ENCODE peak calls at places on chromosomes 11 and 22, in five cellular contexts. One of them, this sample, is unnamed.

GRCh38 chr22:40818192-40818746 is 877 bp downstream of the SLC25A17 start:
- DNase-seq in suprapubic skin: no peak
- DNase-seq in ovary: no peak
- DNase-seq in transverse colon: no peak
- DNase-seq in GM12878: no peak
- DNase-seq in this sample: no peak

GRCh38 chr11:46047520-46047919 is 73.7 kb downstream of the PHF21A start:
- DNase-seq in transverse colon: no peak
- DNase-seq in ovary: no peak
- DNase-seq in GM12878: no peak
- DNase-seq in suprapubic skin: no peak
- DNase-seq in this sample: no peak

GRCh38 chr11:2943711-2944118 is 14.5 kb upstream of the PHLDA2 start:
- DNase-seq in suprapubic skin: peak; percentile 79
- DNase-seq in transverse colon: peak; percentile 72
- DNase-seq in ovary: no peak
- DNase-seq in GM12878: no peak
- DNase-seq in this sample: no peak

GRCh38 chr11:129380413-129380812 is 4.8 kb downstream of the BARX2 start:
- DNase-seq in suprapubic skin: no peak
- DNase-seq in ovary: no peak
- DNase-seq in transverse colon: no peak
- DNase-seq in GM12878: no peak
- DNase-seq in this sample: no peak

GRCh38 chr11:88169481-88169880 is 5.8 kb downstream of the RAB38 start:
- DNase-seq in ovary: no peak
- DNase-seq in suprapubic skin: no peak
- DNase-seq in transverse colon: no peak
- DNase-seq in GM12878: no peak
- DNase-seq in this sample: no peak

GRCh38 chr11:18768472-18768901 is 23.1 kb downstream of the PTPN5 start:
- DNase-seq in suprapubic skin: no peak
- DNase-seq in GM12878: peak; percentile 77
- DNase-seq in transverse colon: no peak
- DNase-seq in ovary: no peak
- DNase-seq in this sample: no peak

GRCh38 chr22:22408269-22408668 is 100.3 kb downstream of the ZNF280B start:
- DNase-seq in transverse colon: no peak
- DNase-seq in GM12878: no peak
- DNase-seq in ovary: no peak
- DNase-seq in suprapubic skin: no peak
- DNase-seq in this sample: no peak

GRCh38 chr22:49515486-49515885 is 312.2 kb downstream of the BRD1 start:
- DNase-seq in GM12878: no peak
- DNase-seq in ovary: no peak
- DNase-seq in transverse colon: no peak
- DNase-seq in suprapubic skin: no peak
- DNase-seq in this sample: no peak

GRCh38 chr11:17395978-17396377 is 7.5 kb upstream of the KCNJ11 start:
- DNase-seq in transverse colon: no peak
- DNase-seq in GM12878: no peak
- DNase-seq in suprapubic skin: no peak
- DNase-seq in ovary: no peak
- DNase-seq in this sample: no peak

GRCh38 chr11:124758355-124759267 is 3.5 kb downstream of the ESAM start:
- DNase-seq in ovary: peak; percentile 70
- DNase-seq in suprapubic skin: peak; percentile 85
- DNase-seq in GM12878: no peak
- DNase-seq in transverse colon: peak; percentile 91
- DNase-seq in this sample: peak; percentile 82

GRCh38 chr11:88398372-88399140 is 61.0 kb upstream of the CTSC start:
- DNase-seq in transverse colon: no peak
- DNase-seq in ovary: no peak
- DNase-seq in suprapubic skin: no peak
- DNase-seq in GM12878: no peak
- DNase-seq in this sample: no peak

GRCh38 chr22:42596376-42596775 is 18.3 kb downstream of the POLDIP3 start:
- DNase-seq in transverse colon: no peak
- DNase-seq in ovary: peak; percentile 53
- DNase-seq in GM12878: no peak
- DNase-seq in suprapubic skin: no peak
- DNase-seq in this sample: no peak

GRCh38 chr11:5369793-5370192 is 13.8 kb upstream of the OR51M1 start:
- DNase-seq in suprapubic skin: no peak
- DNase-seq in transverse colon: no peak
- DNase-seq in ovary: no peak
- DNase-seq in GM12878: no peak
- DNase-seq in this sample: no peak

GRCh38 chr11:4826425-4826824 is 5.3 kb downstream of the OR51F2 start:
- DNase-seq in GM12878: no peak
- DNase-seq in transverse colon: no peak
- DNase-seq in ovary: no peak
- DNase-seq in suprapubic skin: no peak
- DNase-seq in this sample: no peak

GRCh38 chr11:17719940-17720795 is 797 bp downstream of the MYOD1 start:
- DNase-seq in ovary: no peak
- DNase-seq in GM12878: no peak
- DNase-seq in transverse colon: no peak
- DNase-seq in suprapubic skin: no peak
- DNase-seq in this sample: no peak

GRCh38 chr11:110778351-110778750 is 66.1 kb upstream of the ARHGAP20 start:
- DNase-seq in ovary: no peak
- DNase-seq in transverse colon: no peak
- DNase-seq in GM12878: no peak
- DNase-seq in suprapubic skin: no peak
- DNase-seq in this sample: no peak

GRCh38 chr11:19922689-19923035 is 210.0 kb downstream of the NAV2 start:
- DNase-seq in suprapubic skin: no peak
- DNase-seq in transverse colon: no peak
- DNase-seq in GM12878: no peak
- DNase-seq in ovary: no peak
- DNase-seq in this sample: no peak

GRCh38 chr11:123206671-123207421 is 11.8 kb upstream of the CLMP start:
- DNase-seq in ovary: no peak
- DNase-seq in GM12878: no peak
- DNase-seq in transverse colon: no peak
- DNase-seq in suprapubic skin: no peak
- DNase-seq in this sample: peak; percentile 85

GRCh38 chr11:110883266-110883665 is 171.0 kb upstream of the ARHGAP20 start:
- DNase-seq in suprapubic skin: no peak
- DNase-seq in GM12878: no peak
- DNase-seq in ovary: no peak
- DNase-seq in transverse colon: no peak
- DNase-seq in this sample: no peak

GRCh38 chr11:69335461-69336386 is 41.8 kb downstream of the MYEOV start:
- DNase-seq in transverse colon: no peak
- DNase-seq in GM12878: no peak
- DNase-seq in ovary: no peak
- DNase-seq in suprapubic skin: peak; percentile 48
- DNase-seq in this sample: no peak

GRCh38 chr11:28976801-28977145 is 868.6 kb downstream of the METTL15 start:
- DNase-seq in transverse colon: no peak
- DNase-seq in GM12878: no peak
- DNase-seq in suprapubic skin: no peak
- DNase-seq in ovary: no peak
- DNase-seq in this sample: no peak

GRCh38 chr11:3959015-3959917 is 103.8 kb downstream of the STIM1 start:
- DNase-seq in transverse colon: no peak
- DNase-seq in suprapubic skin: no peak
- DNase-seq in ovary: no peak
- DNase-seq in GM12878: no peak
- DNase-seq in this sample: no peak

GRCh38 chr11:77201991-77202841 is 74.2 kb downstream of the MYO7A start:
- DNase-seq in transverse colon: peak; percentile 3
- DNase-seq in GM12878: no peak
- DNase-seq in suprapubic skin: peak; percentile 67
- DNase-seq in ovary: peak; percentile 19
- DNase-seq in this sample: peak; percentile 45

GRCh38 chr11:116414357-116414756 is 358.4 kb downstream of the BUD13 start:
- DNase-seq in suprapubic skin: no peak
- DNase-seq in transverse colon: no peak
- DNase-seq in GM12878: no peak
- DNase-seq in ovary: no peak
- DNase-seq in this sample: peak; percentile 85

GRCh38 chr11:91220476-91221202 is 997.8 kb upstream of the CHORDC1 start:
- DNase-seq in GM12878: no peak
- DNase-seq in transverse colon: no peak
- DNase-seq in suprapubic skin: no peak
- DNase-seq in ovary: no peak
- DNase-seq in this sample: no peak

GRCh38 chr11:123707206-123707605 is 34.3 kb downstream of the ZNF202 start:
- DNase-seq in suprapubic skin: no peak
- DNase-seq in ovary: no peak
- DNase-seq in transverse colon: no peak
- DNase-seq in GM12878: no peak
- DNase-seq in this sample: no peak

GRCh38 chr11:83815736-83816135 is 529.6 kb upstream of the CCDC90B start:
- DNase-seq in ovary: no peak
- DNase-seq in transverse colon: no peak
- DNase-seq in GM12878: no peak
- DNase-seq in suprapubic skin: no peak
- DNase-seq in this sample: no peak

GRCh38 chr22:41288245-41288946 is 2.4 kb upstream of the RANGAP1 start:
- DNase-seq in ovary: no peak
- DNase-seq in GM12878: no peak
- DNase-seq in suprapubic skin: no peak
- DNase-seq in transverse colon: peak; percentile 35
- DNase-seq in this sample: peak; percentile 69

GRCh38 chr11:21811572-21811971 is 381.3 kb upstream of the ANO5 start:
- DNase-seq in GM12878: no peak
- DNase-seq in ovary: no peak
- DNase-seq in transverse colon: no peak
- DNase-seq in suprapubic skin: no peak
- DNase-seq in this sample: no peak

GRCh38 chr11:80855975-80856524 is 1415.2 kb upstream of the TENM4 start:
- DNase-seq in GM12878: no peak
- DNase-seq in transverse colon: no peak
- DNase-seq in ovary: no peak
- DNase-seq in suprapubic skin: no peak
- DNase-seq in this sample: no peak

DNA sequence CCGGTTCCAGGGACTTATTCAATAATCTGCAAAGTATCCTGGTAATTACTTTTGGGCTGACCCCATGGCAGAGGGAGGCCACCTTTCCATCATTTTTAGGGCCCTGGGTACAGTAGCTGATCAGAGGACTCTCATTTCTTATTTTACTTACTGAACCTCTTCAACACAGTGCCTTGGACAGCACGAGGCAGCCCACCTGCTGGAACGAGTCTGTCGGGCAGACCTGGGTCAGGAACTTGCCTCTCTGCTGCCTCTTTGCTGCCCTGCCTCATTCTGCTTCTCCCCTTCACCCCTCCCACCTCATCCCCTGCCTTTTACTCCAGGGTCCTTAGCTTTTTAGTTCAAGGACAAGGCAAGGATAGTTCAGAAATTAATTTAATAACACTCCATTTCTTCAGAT is 204.5 kb downstream of the CSNK2A3 start:
- DNase-seq in suprapubic skin: no peak
- DNase-seq in ovary: no peak
- DNase-seq in transverse colon: no peak
- DNase-seq in GM12878: no peak
- DNase-seq in this sample: no peak
- TF ChIP-seq EP300 in suprapubic skin: no peak
- TF ChIP-seq EP300 in ovary: no peak
- TF ChIP-seq EP300 in transverse colon: no peak
- TF ChIP-seq EP300 in GM12878: no peak
- TF ChIP-seq EP300 in this sample: no peak

GRCh38 chr22:47474895-47475294 is 712.4 kb downstream of the TBC1D22A start:
- DNase-seq in ovary: no peak
- DNase-seq in transverse colon: no peak
- DNase-seq in GM12878: no peak
- DNase-seq in suprapubic skin: no peak
- DNase-seq in this sample: no peak
- H3K4me3 ChIP-seq in ovary: no peak overlapping the region
- H3K4me3 ChIP-seq in transverse colon: no peak overlapping the region
- H3K4me3 ChIP-seq in GM12878: no peak overlapping the region
- H3K4me3 ChIP-seq in suprapubic skin: no peak overlapping the region
- H3K4me3 ChIP-seq in this sample: no peak overlapping the region

DNA sequence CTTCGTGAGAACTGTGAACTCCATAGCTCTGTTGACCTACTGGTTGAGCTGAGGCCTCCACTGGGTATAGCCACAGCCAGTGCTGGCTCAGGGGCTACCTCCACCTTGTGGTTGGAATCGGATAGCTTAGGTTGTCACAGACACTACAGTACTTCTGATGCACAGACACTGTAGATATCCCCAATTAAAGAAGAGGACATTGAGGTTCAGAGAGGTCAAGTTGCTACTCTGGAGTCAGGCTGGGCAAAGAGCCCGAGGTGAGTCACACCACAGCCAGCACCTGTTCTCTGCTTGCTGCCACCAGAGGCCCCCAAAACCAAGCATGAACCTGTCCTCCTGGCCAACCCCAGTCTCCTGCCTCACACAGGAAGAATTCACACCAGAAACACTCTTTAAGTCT is 5.4 kb downstream of the UFD1 start:
- DNase-seq in GM12878: no peak
- DNase-seq in ovary: no peak
- DNase-seq in transverse colon: no peak
- DNase-seq in suprapubic skin: no peak
- DNase-seq in this sample: no peak
- TF ChIP-seq EP300 in GM12878: no peak
- TF ChIP-seq EP300 in ovary: no peak
- TF ChIP-seq EP300 in transverse colon: no peak
- TF ChIP-seq EP300 in suprapubic skin: no peak
- TF ChIP-seq EP300 in this sample: no peak

DNA sequence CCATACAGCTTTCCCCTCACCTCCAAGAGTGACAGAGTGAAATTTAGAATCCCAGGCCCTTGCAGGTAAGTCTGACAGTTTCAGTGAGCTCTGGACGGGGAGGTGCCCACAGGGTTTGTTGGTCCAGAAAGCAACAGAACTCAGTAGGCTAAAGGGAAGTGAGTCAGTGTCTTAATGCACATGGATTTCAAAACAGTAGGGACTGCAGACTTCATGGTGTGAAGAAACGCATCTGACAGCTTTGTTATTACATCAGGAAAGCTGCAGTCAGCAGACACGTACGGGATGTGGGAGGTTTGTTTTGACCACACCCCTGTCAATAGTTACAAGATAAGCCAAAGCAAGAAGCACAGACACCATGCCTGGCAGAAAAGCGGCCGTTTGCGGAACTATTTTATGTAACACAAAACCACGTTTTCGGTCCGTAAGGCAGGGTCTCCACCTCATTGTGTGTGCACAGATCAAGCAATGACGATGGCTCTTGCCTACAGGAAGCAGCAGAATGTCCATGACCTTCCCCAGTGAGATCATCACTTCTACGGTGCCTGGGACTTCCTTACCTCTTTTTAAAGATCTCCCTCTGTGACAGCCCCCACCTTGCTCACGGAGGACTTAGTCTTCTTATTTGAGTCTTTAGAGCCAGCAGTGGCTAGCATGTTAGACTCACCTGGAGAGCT is 58.1 kb upstream of the FTH1 start:
- DNase-seq in ovary: no peak
- DNase-seq in transverse colon: peak; percentile 76
- DNase-seq in suprapubic skin: peak; percentile 91
- DNase-seq in GM12878: peak; percentile 56
- DNase-seq in this sample: peak; percentile 85
- H3K4me3 ChIP-seq in ovary: no peak overlapping the region
- H3K4me3 ChIP-seq in transverse colon: no peak overlapping the region
- H3K4me3 ChIP-seq in suprapubic skin: no peak overlapping the region
- H3K4me3 ChIP-seq in GM12878: peak overlapping the region; percentile 24
- H3K4me3 ChIP-seq in this sample: no peak overlapping the region

This sample was measured in sigmoid colon.